ENCODE peak calls at places on chromosome 15, in six cellular contexts. One of them, this sample, is unnamed.

GRCh38 chr15:68843425-68844311 is 23.0 kb upstream of the ANP32A start:
- DNase-seq in HepG2: no peak
- DNase-seq in GM12878: no peak
- DNase-seq in K562: no peak
- DNase-seq in HCT116: no peak
- DNase-seq in H1: no peak
- DNase-seq in this sample: peak

GRCh38 chr15:64521201-64521600 is 60.8 kb downstream of the ZNF609 start:
- DNase-seq in GM12878: no peak
- DNase-seq in HepG2: no peak
- DNase-seq in HCT116: no peak
- DNase-seq in H1: no peak
- DNase-seq in K562: no peak
- DNase-seq in this sample: no peak

GRCh38 chr15:94848054-94848453 is 616.7 kb downstream of the MCTP2 start:
- DNase-seq in GM12878: no peak
- DNase-seq in H1: no peak
- DNase-seq in K562: no peak
- DNase-seq in HCT116: no peak
- DNase-seq in HepG2: no peak
- DNase-seq in this sample: no peak

GRCh38 chr15:29925227-29926082 is 103.2 kb upstream of the TJP1 start:
- DNase-seq in K562: peak
- DNase-seq in HepG2: peak
- DNase-seq in GM12878: no peak
- DNase-seq in H1: peak
- DNase-seq in HCT116: peak
- DNase-seq in this sample: peak

GRCh38 chr15:31457161-31457560 is 130.5 kb downstream of the KLF13 start:
- DNase-seq in H1: no peak
- DNase-seq in GM12878: no peak
- DNase-seq in HepG2: no peak
- DNase-seq in HCT116: no peak
- DNase-seq in K562: no peak
- DNase-seq in this sample: no peak

GRCh38 chr15:65329298-65329990 is 25.0 kb downstream of the RNU5B-1 start:
- DNase-seq in HCT116: no peak
- DNase-seq in HepG2: no peak
- DNase-seq in GM12878: no peak
- DNase-seq in H1: no peak
- DNase-seq in K562: no peak
- DNase-seq in this sample: no peak

GRCh38 chr15:51841401-51842040 is 12.1 kb downstream of the TMOD3 start:
- DNase-seq in H1: no peak
- DNase-seq in HCT116: no peak
- DNase-seq in GM12878: no peak
- DNase-seq in K562: no peak
- DNase-seq in HepG2: no peak
- DNase-seq in this sample: no peak

GRCh38 chr15:63985221-63986184 is 60.8 kb downstream of the DAPK2 start:
- DNase-seq in HCT116: no peak
- DNase-seq in K562: no peak
- DNase-seq in H1: no peak
- DNase-seq in GM12878: no peak
- DNase-seq in HepG2: no peak
- DNase-seq in this sample: no peak

GRCh38 chr15:76161153-76162049 is 101.6 kb downstream of the TMEM266 start:
- DNase-seq in K562: no peak
- DNase-seq in HepG2: no peak
- DNase-seq in H1: no peak
- DNase-seq in HCT116: no peak
- DNase-seq in GM12878: no peak
- DNase-seq in this sample: no peak

GRCh38 chr15:63401078-63401477 is 19.4 kb upstream of the CA12 start:
- DNase-seq in H1: no peak
- DNase-seq in K562: no peak
- DNase-seq in GM12878: no peak
- DNase-seq in HepG2: no peak
- DNase-seq in HCT116: no peak
- DNase-seq in this sample: no peak

GRCh38 chr15:33980159-33980558 is 11.9 kb downstream of the CHRM5 start:
- DNase-seq in HepG2: no peak
- DNase-seq in K562: no peak
- DNase-seq in HCT116: no peak
- DNase-seq in H1: no peak
- DNase-seq in GM12878: no peak
- DNase-seq in this sample: no peak

GRCh38 chr15:99121207-99121606 is 16.3 kb downstream of the SYNM start:
- DNase-seq in HepG2: no peak
- DNase-seq in K562: no peak
- DNase-seq in GM12878: no peak
- DNase-seq in HCT116: no peak
- DNase-seq in H1: no peak
- DNase-seq in this sample: no peak

GRCh38 chr15:35182841-35183479 is 97.9 kb upstream of the NANOGP8 start:
- DNase-seq in H1: no peak
- DNase-seq in HCT116: no peak
- DNase-seq in K562: no peak
- DNase-seq in HepG2: no peak
- DNase-seq in GM12878: peak
- DNase-seq in this sample: peak

GRCh38 chr15:32936283-32936918 is 218.6 kb downstream of the GREM1 start:
- DNase-seq in H1: no peak
- DNase-seq in K562: peak
- DNase-seq in HepG2: peak
- DNase-seq in GM12878: no peak
- DNase-seq in HCT116: peak
- DNase-seq in this sample: no peak
- TF ChIP-seq ATF3 in H1: no peak
- TF ChIP-seq ATF3 in K562: no peak
- TF ChIP-seq ATF3 in HepG2: no peak
- TF ChIP-seq ATF3 in GM12878: no peak
- TF ChIP-seq ATF3 in HCT116: no peak
- TF ChIP-seq ATF3 in this sample: no peak

DNA sequence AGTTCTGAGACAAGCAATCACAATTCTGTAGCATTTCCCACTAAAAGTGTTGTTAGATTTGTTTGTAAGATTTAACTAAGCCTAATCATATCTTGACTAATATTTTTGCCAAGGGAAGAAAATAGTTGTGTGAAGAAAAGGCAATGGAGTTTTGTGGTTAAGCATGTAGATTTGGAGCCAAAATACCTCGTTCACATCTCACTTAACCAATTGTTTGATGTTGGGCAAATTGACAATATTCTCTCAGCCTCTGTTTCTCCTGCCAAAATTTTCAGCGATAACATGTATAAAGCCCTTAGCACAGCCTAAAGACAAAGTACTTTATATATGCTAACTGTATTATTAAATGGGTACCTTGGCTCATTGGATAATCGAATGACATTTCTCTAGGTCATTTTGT is 20.5 kb upstream of the CDIN1 start:
- DNase-seq in HepG2: no peak
- DNase-seq in GM12878: no peak
- DNase-seq in H1: no peak
- DNase-seq in HCT116: no peak
- DNase-seq in K562: no peak
- DNase-seq in this sample: no peak
- TF ChIP-seq ATF3 in HepG2: no peak
- TF ChIP-seq ATF3 in GM12878: no peak
- TF ChIP-seq ATF3 in H1: no peak
- TF ChIP-seq ATF3 in HCT116: no peak
- TF ChIP-seq ATF3 in K562: no peak
- TF ChIP-seq ATF3 in this sample: no peak

GRCh38 chr15:58016776-58017175 is 48.7 kb downstream of the ALDH1A2 start:
- DNase-seq in H1: no peak
- DNase-seq in K562: no peak
- DNase-seq in HepG2: no peak
- DNase-seq in HCT116: no peak
- DNase-seq in GM12878: no peak
- DNase-seq in this sample: no peak
- TF ChIP-seq ATF3 in H1: no peak
- TF ChIP-seq ATF3 in K562: no peak
- TF ChIP-seq ATF3 in HepG2: no peak
- TF ChIP-seq ATF3 in HCT116: no peak
- TF ChIP-seq ATF3 in GM12878: no peak
- TF ChIP-seq ATF3 in this sample: no peak

GRCh38 chr15:70196314-70197291 is 98.9 kb upstream of the TLE3 start:
- DNase-seq in HCT116: no peak
- DNase-seq in GM12878: peak
- DNase-seq in K562: no peak
- DNase-seq in HepG2: peak
- DNase-seq in H1: peak
- DNase-seq in this sample: peak
- TF ChIP-seq ATF3 in HCT116: no peak
- TF ChIP-seq ATF3 in GM12878: no peak
- TF ChIP-seq ATF3 in K562: no peak
- TF ChIP-seq ATF3 in HepG2: no peak
- TF ChIP-seq ATF3 in H1: no peak
- TF ChIP-seq ATF3 in this sample: no peak

GRCh38 chr15:83378921-83379561 is 68.1 kb upstream of the SH3GL3 start:
- DNase-seq in GM12878: no peak
- DNase-seq in HCT116: peak
- DNase-seq in HepG2: no peak
- DNase-seq in K562: no peak
- DNase-seq in H1: no peak
- DNase-seq in this sample: peak

GRCh38 chr15:83379574-83379973 is 67.6 kb upstream of the SH3GL3 start:
- DNase-seq in HCT116: peak
- DNase-seq in K562: no peak
- DNase-seq in HepG2: no peak
- DNase-seq in H1: no peak
- DNase-seq in GM12878: no peak
- DNase-seq in this sample: peak

GRCh38 chr15:83380026-83380425 is 67.1 kb upstream of the SH3GL3 start:
- DNase-seq in HCT116: peak
- DNase-seq in H1: no peak
- DNase-seq in HepG2: no peak
- DNase-seq in K562: no peak
- DNase-seq in GM12878: no peak
- DNase-seq in this sample: no peak

DNA sequence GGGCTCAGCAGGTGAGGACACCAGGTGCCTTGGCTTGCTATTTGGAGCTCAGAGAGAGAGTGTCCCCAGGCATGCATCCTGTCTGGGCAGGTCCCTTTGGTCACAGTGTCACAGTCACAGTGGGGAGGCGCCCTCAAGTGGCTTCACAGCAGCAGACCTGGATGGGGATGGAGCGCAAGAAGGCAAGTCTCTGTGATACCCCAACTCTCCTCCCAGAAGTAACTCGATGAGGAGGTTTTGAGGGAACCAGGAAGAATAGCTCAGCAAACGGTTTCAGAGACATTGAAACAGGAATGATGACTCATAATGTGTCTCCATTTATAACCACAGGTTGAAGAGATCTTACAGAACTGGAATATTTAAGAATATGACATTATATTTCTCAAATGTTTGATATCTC is 66.5 kb upstream of the SH3GL3 start:
- DNase-seq in GM12878: peak
- DNase-seq in HepG2: peak
- DNase-seq in K562: peak
- DNase-seq in HCT116: peak
- DNase-seq in H1: no peak
- DNase-seq in this sample: peak
- TF ChIP-seq ATF3 in GM12878: no peak
- TF ChIP-seq ATF3 in HepG2: no peak
- TF ChIP-seq ATF3 in K562: no peak
- TF ChIP-seq ATF3 in HCT116: no peak
- TF ChIP-seq ATF3 in H1: no peak
- TF ChIP-seq ATF3 in this sample: no peak

GRCh38 chr15:67065531-67066005 is at the start of gene SMAD3:
- DNase-seq in HCT116: peak
- DNase-seq in K562: peak
- DNase-seq in GM12878: no peak
- DNase-seq in HepG2: peak
- DNase-seq in H1: peak
- DNase-seq in this sample: peak
- TF ChIP-seq ATF3 in HCT116: no peak
- TF ChIP-seq ATF3 in K562: no peak
- TF ChIP-seq ATF3 in GM12878: no peak
- TF ChIP-seq ATF3 in HepG2: no peak
- TF ChIP-seq ATF3 in H1: no peak
- TF ChIP-seq ATF3 in this sample: no peak

GRCh38 chr15:60397772-60398445 is at the start of gene ANXA2:
- DNase-seq in H1: no peak
- DNase-seq in GM12878: no peak
- DNase-seq in HCT116: peak
- DNase-seq in K562: peak
- DNase-seq in HepG2: no peak
- DNase-seq in this sample: peak

GRCh38 chr15:60400957-60401356 is 3.2 kb upstream of the ANXA2 start:
- DNase-seq in GM12878: no peak
- DNase-seq in K562: no peak
- DNase-seq in HepG2: no peak
- DNase-seq in H1: no peak
- DNase-seq in HCT116: no peak
- DNase-seq in this sample: no peak

GRCh38 chr15:60399246-60399915 is 1.6 kb upstream of the ANXA2 start:
- DNase-seq in GM12878: no peak
- DNase-seq in H1: no peak
- DNase-seq in HepG2: no peak
- DNase-seq in K562: no peak
- DNase-seq in HCT116: no peak
- DNase-seq in this sample: no peak

GRCh38 chr15:60396964-60397771 is 618 bp downstream of the ANXA2 start:
- DNase-seq in K562: peak
- DNase-seq in H1: no peak
- DNase-seq in HepG2: no peak
- DNase-seq in HCT116: no peak
- DNase-seq in GM12878: peak
- DNase-seq in this sample: peak

GRCh38 chr15:60399931-60400330 is 2.1 kb upstream of the ANXA2 start:
- DNase-seq in K562: no peak
- DNase-seq in GM12878: no peak
- DNase-seq in HepG2: no peak
- DNase-seq in HCT116: no peak
- DNase-seq in H1: no peak
- DNase-seq in this sample: no peak
- TF ChIP-seq ATF3 in K562: no peak
- TF ChIP-seq ATF3 in GM12878: no peak
- TF ChIP-seq ATF3 in HepG2: no peak
- TF ChIP-seq ATF3 in HCT116: no peak
- TF ChIP-seq ATF3 in H1: no peak
- TF ChIP-seq ATF3 in this sample: no peak

GRCh38 chr15:49900036-49900435 is 219.0 kb downstream of the ATP8B4 start:
- DNase-seq in HepG2: no peak
- DNase-seq in HCT116: no peak
- DNase-seq in GM12878: no peak
- DNase-seq in H1: no peak
- DNase-seq in K562: no peak
- DNase-seq in this sample: no peak
- TF ChIP-seq ATF3 in HepG2: no peak
- TF ChIP-seq ATF3 in HCT116: no peak
- TF ChIP-seq ATF3 in GM12878: no peak
- TF ChIP-seq ATF3 in H1: no peak
- TF ChIP-seq ATF3 in K562: no peak
- TF ChIP-seq ATF3 in this sample: no peak

This sample was measured in WTC11.